ENCODE peak calls at places on chromosome 2, in five cellular contexts. E is WERI-Rb-1, U is PC-3, A is AG04450, L is fibroblast of the aortic adventitia. I is an unnamed sample.

GRCh38 chr2:36559221-36559942 is 38.6 kb downstream of the FEZ2 start:
- DNase-seq in E (peak; percentile 54), U (no peak), A (no peak), L (no peak), I (no peak)

GRCh38 chr2:30178618-30179404 is 32.0 kb downstream of the YPEL5 start:
- DNase-seq in E (no peak), U (no peak), A (no peak), L (peak; percentile 46), I (no peak)

GRCh38 chr2:197759625-197760292 is 25.4 kb downstream of the BOLL start:
- DNase-seq in E (no peak), U (no peak), A (no peak), L (no peak), I (no peak)

GRCh38 chr2:68471385-68471784 is 4.0 kb downstream of the APLF start:
- DNase-seq in E (no peak), U (no peak), A (no peak), L (no peak), I (no peak)

GRCh38 chr2:71683666-71684065 is 230.3 kb downstream of the DYSF start:
- DNase-seq in E (no peak), U (no peak), A (no peak), L (no peak), I (no peak)

GRCh38 chr2:187959821-187960220 is 331.9 kb upstream of the GULP1 start:
- DNase-seq in E (no peak), U (peak; percentile 50), A (no peak), L (peak; percentile 9), I (no peak)

GRCh38 chr2:2850218-2850850 is 519.3 kb upstream of the MYT1L start:
- DNase-seq in E (peak; percentile 48), U (no peak), A (no peak), L (no peak), I (no peak)

GRCh38 chr2:13682878-13683277 is 949.6 kb upstream of the LRATD1 start:
- DNase-seq in E (no peak), U (peak; percentile 69), A (no peak), L (no peak), I (no peak)

GRCh38 chr2:84904717-84905174 is 710 bp upstream of the TMSB10 start:
- DNase-seq in E (peak; percentile 67), U (peak; percentile 54), A (no peak), L (peak; percentile 58), I (no peak)

GRCh38 chr2:224369028-224369632 is 32.8 kb downstream of the FAM124B start:
- DNase-seq in E (peak; percentile 27), U (peak; percentile 77), A (no peak), L (peak; percentile 71), I (no peak)

GRCh38 chr2:120110062-120110362 is 97.1 kb downstream of the EPB41L5 start:
- DNase-seq in E (no peak), U (no peak), A (no peak), L (no peak), I (no peak)
- TF ChIP-seq CTCF in E (no peak), U (no peak), A (no peak), L (no peak), I (no peak)

GRCh38 chr2:24926220-24926601 is 6.2 kb upstream of the ADCY3 start:
- DNase-seq in E (no peak), U (no peak), A (no peak), L (no peak), I (no peak)

GRCh38 chr2:24925815-24926214 is 5.8 kb upstream of the ADCY3 start:
- DNase-seq in E (no peak), U (no peak), A (no peak), L (no peak), I (no peak)

GRCh38 chr2:24928036-24928435 is 8.0 kb upstream of the ADCY3 start:
- DNase-seq in E (no peak), U (no peak), A (no peak), L (no peak), I (no peak)

GRCh38 chr2:24924732-24925131 is 4.7 kb upstream of the ADCY3 start:
- DNase-seq in E (no peak), U (no peak), A (no peak), L (no peak), I (no peak)

GRCh38 chr2:24926602-24927252 is 6.7 kb upstream of the ADCY3 start:
- DNase-seq in E (no peak), U (no peak), A (no peak), L (peak; percentile 57), I (no peak)
- H3K4me3 ChIP-seq in E (no peak overlapping the region), U (no peak overlapping the region), A (no peak overlapping the region), L (no peak overlapping the region), I (no peak overlapping the region)

DNA sequence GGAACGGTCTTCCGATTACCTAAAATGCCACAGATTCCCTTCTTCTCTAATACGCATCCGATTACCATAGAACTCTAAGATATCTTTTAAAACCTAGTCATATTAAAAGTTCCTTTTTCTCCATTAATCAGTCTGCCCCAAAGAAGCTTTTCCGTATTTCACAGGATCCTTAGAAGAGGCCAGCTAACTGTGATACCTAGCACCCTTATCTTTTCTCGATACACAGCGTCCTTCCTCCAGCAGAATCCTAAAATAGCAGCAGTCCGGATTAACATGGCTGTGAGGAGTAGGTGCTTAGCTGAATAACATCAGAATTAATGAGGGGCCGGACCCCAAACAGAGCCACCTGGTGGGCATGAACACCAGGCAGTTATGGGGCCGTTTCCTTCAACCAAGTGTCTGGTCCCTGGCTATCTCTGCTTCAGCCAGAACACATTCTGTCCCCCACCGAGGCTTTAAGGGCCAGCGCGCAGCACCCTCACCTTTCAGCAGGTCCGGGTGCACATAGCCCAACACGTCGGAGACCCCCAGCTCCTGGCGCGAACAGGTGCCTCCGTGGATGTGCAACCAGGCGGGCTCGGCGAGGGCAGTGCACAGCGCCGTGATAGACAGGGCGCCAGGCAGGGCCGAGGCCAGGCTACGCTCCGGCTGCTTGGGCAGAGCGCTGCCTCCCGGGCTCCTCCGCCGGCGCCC is 995 bp downstream of the TMEM127 start:
- DNase-seq in E (peak; percentile 67), U (no peak), A (no peak), L (peak; percentile 44), I (no peak)
- TF ChIP-seq CTCF in E (peak; percentile 51), U (peak; percentile 54), A (peak; percentile 53), L (peak; percentile 48), I (peak; percentile 57)

GRCh38 chr2:133322909-133323308 is 245.4 kb downstream of the NCKAP5 start:
- DNase-seq in E (no peak), U (no peak), A (no peak), L (no peak), I (no peak)
- H3K4me3 ChIP-seq in E (no peak overlapping the region), U (no peak overlapping the region), A (no peak overlapping the region), L (no peak overlapping the region), I (no peak overlapping the region)

GRCh38 chr2:28366149-28366495 is 26.5 kb upstream of the FOSL2 start:
- DNase-seq in E (no peak), U (no peak), A (no peak), L (no peak), I (no peak)

GRCh38 chr2:28365158-28365557 is 27.5 kb upstream of the FOSL2 start:
- DNase-seq in E (no peak), U (no peak), A (no peak), L (no peak), I (no peak)

GRCh38 chr2:28363676-28364075 is 29.0 kb upstream of the FOSL2 start:
- DNase-seq in E (no peak), U (no peak), A (no peak), L (no peak), I (no peak)

GRCh38 chr2:28362991-28363521 is 29.6 kb upstream of the FOSL2 start:
- DNase-seq in E (no peak), U (no peak), A (no peak), L (no peak), I (no peak)

GRCh38 chr2:28364611-28365010 is 28.0 kb upstream of the FOSL2 start:
- DNase-seq in E (no peak), U (no peak), A (no peak), L (no peak), I (no peak)
- TF ChIP-seq CTCF in E (no peak), U (no peak), A (no peak), L (no peak), I (no peak)

DNA sequence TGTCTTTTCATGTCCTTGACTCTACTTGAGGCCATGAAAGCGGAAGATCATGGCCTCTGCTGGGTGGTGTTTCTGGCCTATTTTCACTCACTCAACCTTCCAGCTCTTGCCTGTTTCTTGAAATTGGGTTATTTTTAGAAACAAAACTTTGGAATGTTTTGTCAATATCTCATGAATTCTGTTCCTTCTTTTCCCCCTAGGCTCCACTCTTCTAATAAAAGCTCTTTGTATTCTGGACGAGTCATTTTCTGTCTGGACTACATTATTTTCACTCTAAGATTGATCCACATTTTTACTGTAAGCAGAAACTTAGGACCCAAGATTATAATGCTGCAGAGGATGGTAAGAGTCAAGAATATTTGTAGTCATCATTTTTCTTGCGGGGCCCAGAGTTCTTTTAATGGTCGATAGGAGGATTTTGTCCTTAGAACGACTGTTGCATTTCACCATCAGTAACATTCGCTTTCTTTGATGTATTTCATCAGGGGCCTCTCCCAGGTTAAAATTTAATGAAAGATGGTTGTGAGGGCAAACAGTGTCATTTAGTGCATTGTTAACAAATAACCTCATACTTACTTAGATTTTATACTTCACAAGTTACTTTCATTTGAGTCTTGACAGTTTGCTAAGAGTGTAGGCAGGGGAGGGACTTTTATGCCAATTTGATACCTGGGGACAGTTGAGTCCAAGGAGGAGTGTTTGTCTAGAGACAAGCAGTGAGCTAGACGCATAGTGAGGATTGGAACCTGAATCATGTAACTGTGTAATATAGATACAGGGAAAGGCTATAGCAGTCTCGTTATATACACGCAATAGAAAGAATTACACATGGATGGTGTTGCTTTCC is 64.6 kb downstream of the TRPM8 start:
- DNase-seq in E (no peak), U (no peak), A (no peak), L (no peak), I (no peak)
- H3K4me3 ChIP-seq in E (no peak overlapping the region), U (no peak overlapping the region), A (no peak overlapping the region), L (no peak overlapping the region), I (no peak overlapping the region)

DNA sequence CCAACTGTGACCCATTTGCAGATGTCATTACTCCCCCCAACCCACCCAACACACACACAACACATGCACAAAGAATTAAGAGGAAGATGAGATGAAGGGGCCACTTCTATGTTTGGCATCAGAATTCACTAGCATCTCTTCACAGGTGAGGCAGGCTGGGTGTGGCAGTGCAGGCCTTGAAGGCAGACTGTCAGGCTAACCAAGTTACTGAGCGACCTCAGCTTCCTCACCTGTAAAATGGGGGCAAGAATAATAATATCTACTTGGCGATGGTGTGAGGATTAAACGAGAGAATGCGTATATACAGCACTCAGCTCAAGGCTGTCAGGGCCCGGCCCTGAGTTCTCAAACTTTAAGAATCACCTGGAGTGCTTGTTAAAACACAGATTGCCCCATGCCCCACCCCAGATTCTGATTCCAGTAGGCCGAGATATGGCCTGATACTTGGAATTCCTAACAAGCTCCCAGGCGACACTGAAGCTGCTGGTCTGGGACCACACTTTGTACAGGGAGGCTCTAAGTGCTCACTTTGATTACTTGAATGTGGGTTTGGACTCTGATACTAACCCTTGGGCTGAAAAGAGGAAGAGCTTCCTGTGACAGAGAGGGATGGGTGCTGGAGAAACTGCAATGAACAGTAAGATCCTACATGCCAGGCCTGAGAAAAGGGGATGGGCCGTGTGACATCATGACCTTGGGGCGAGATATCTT is 1.1 kb downstream of the ACTG2 start:
- DNase-seq in E (no peak), U (no peak), A (no peak), L (no peak), I (no peak)
- TF ChIP-seq CTCF in E (no peak), U (no peak), A (no peak), L (no peak), I (no peak)

DNA sequence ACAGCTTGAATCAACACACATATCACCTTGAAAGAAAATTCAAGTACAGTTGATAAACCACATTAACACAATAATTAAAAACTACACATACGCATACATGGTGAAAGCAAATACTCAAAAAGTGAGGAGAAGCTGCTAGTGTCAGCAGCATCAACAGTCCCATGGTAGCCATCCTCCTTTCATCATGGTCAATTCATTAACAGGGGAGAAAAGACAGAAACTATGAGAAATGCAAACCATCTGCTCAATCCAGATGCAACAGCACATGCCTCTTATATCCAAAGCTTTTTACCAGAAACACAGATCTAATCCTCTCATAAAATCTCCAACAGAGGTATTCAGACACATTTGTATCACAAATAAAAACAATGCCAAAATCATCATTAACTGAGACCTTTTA is 81.9 kb upstream of the CHRNA1 start:
- DNase-seq in E (no peak), U (no peak), A (no peak), L (no peak), I (no peak)
- H3K4me3 ChIP-seq in E (no peak overlapping the region), U (no peak overlapping the region), A (peak overlapping the region; percentile 70), L (no peak overlapping the region), I (peak overlapping the region; percentile 53)

I was measured in AG09309.